ENCODE peak calls at places on chromosomes 3 and 15, in four cellular contexts. H, M, G and B are unnamed samples.

GRCh38 chr3:10570196-10570946 is 65.0 kb upstream of the ATP2B2 start:
- DNase-seq in M (peak), H (no peak), G (no peak), B (no peak)

GRCh38 chr3:189146842-189147241 is 24.9 kb upstream of the TPRG1 start:
- DNase-seq in G (no peak), H (no peak), M (no peak), B (no peak)

GRCh38 chr3:25573386-25574171 is 91.1 kb downstream of the TOP2B start:
- DNase-seq in G (no peak), H (no peak), M (no peak), B (peak)

GRCh38 chr3:182725372-182726251 is 67.7 kb upstream of the ATP11B start:
- DNase-seq in M (no peak), H (no peak), G (no peak), B (no peak)

GRCh38 chr3:42732829-42733459 is 30.3 kb upstream of the HHATL start:
- DNase-seq in H (no peak), M (no peak), G (no peak), B (no peak)

GRCh38 chr3:123788706-123789105 is 95.4 kb downstream of the MYLK start:
- DNase-seq in G (no peak), M (no peak), H (no peak), B (peak)

GRCh38 chr3:151926956-151927355 is 53.5 kb downstream of the SUCNR1 start:
- DNase-seq in G (no peak), H (no peak), M (no peak), B (peak)

GRCh38 chr3:127746400-127747057 is 73.8 kb downstream of the ABTB1 start:
- DNase-seq in G (peak), H (no peak), M (no peak), B (no peak)

GRCh38 chr15:32870240-32871033 is 152.6 kb downstream of the GREM1 start:
- DNase-seq in M (peak), H (peak), G (no peak), B (peak)

GRCh38 chr3:12541625-12542024 is 3.7 kb downstream of the MKRN2OS start:
- DNase-seq in H (no peak), G (no peak), M (peak), B (no peak)

GRCh38 chr15:88513195-88513594 is 33.3 kb downstream of the DET1 start:
- DNase-seq in G (no peak), H (no peak), M (no peak), B (peak)

GRCh38 chr3:33749546-33750215 is 31.6 kb upstream of the CLASP2 start:
- DNase-seq in M (peak), H (no peak), G (no peak), B (peak)

GRCh38 chr3:47057212-47057671 is 77.8 kb downstream of the NBEAL2 start:
- DNase-seq in G (no peak), M (no peak), H (no peak), B (peak)

GRCh38 chr3:32880225-32880624 is 62.4 kb downstream of the TRIM71 start:
- DNase-seq in H (no peak), G (no peak), M (no peak), B (no peak)

GRCh38 chr3:15099364-15100098 is 583 bp upstream of the RBSN start:
- DNase-seq in H (no peak), G (no peak), M (no peak), B (no peak)

GRCh38 chr3:24605511-24605910 is 110.9 kb upstream of the THRB start:
- DNase-seq in M (no peak), G (no peak), H (no peak), B (no peak)

GRCh38 chr3:134650431-134651346 is at the start of gene KY:
- DNase-seq in M (peak), G (peak), H (no peak), B (peak)

GRCh38 chr3:62587579-62588031 is 214.3 kb upstream of the FEZF2 start:
- DNase-seq in M (peak), G (no peak), H (no peak), B (peak)

GRCh38 chr3:4426261-4426781 is 40.7 kb downstream of the SUMF1 start:
- DNase-seq in G (no peak), M (peak), H (no peak), B (peak)

GRCh38 chr3:123859177-123859576 is 25.0 kb downstream of the MYLK start:
- DNase-seq in H (no peak), M (no peak), G (no peak), B (no peak)

GRCh38 chr3:17122758-17123157 is 238.0 kb downstream of the PLCL2 start:
- DNase-seq in M (no peak), H (no peak), G (no peak), B (no peak)

GRCh38 chr3:134211797-134212196 is 38.9 kb downstream of the RYK start:
- DNase-seq in H (peak), G (no peak), M (peak), B (peak)

GRCh38 chr15:101431301-101431700 is 58.2 kb downstream of the PCSK6 start:
- DNase-seq in M (no peak), H (no peak), G (no peak), B (no peak)

GRCh38 chr15:52193321-52193720 is 2.1 kb upstream of the GNB5 start:
- DNase-seq in M (no peak), G (no peak), H (no peak), B (no peak)

GRCh38 chr3:65936908-65937638 is 101.6 kb downstream of the MAGI1 start:
- DNase-seq in M (no peak), H (no peak), G (peak), B (no peak)

DNA sequence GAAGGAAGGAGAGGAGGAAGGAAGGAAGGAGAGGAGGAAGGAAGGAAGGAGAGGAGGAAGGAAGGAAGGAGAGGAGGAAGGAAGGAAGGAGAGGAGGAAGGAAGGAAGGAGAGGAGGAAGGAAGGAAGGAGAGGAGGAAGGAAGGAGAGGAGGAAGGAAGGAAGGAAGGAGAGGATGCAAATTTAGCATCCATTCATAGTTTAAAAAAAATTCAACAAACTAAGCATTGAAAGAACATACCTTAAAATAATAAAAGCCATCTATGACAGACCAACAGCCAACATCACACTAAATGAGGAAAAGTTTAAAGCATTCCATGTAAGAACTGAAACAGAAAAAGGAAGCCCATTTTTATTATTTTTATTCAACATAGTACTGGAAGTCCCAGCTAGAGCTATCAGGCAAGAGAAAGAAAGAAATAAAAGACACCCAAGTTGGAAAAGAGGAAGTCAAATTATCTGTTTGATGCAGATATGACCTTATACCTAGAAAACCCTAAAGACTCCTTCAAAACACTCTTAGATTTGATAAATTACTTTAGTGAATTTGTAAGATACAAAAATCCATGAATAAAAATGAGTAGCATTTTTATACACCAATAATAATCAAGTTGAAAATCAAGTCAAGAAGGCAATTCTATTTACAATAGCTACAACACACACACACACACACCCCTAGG is 52.2 kb upstream of the FXR1 start:
- DNase-seq in G (no peak), M (no peak), H (no peak), B (no peak)
- H3K4me3 ChIP-seq in G (no peak), M (no peak), H (no peak), B (no peak)

GRCh38 chr3:196842567-196843434 is 24.9 kb upstream of the SENP5 start:
- DNase-seq in G (no peak), H (no peak), M (peak), B (no peak)
- H3K4me3 ChIP-seq in G (no peak), H (no peak), M (no peak), B (no peak)

GRCh38 chr15:56245871-56246814 is 2.5 kb upstream of the RFX7 start:
- DNase-seq in M (peak), G (peak), H (peak), B (peak)
- H3K4me3 ChIP-seq in M (peak), G (no peak), H (peak), B (no peak)

GRCh38 chr3:39122811-39123210 is 15.3 kb downstream of the TTC21A start:
- DNase-seq in M (no peak), G (no peak), H (no peak), B (no peak)
- H3K4me3 ChIP-seq in M (no peak), G (no peak), H (no peak), B (no peak)

DNA sequence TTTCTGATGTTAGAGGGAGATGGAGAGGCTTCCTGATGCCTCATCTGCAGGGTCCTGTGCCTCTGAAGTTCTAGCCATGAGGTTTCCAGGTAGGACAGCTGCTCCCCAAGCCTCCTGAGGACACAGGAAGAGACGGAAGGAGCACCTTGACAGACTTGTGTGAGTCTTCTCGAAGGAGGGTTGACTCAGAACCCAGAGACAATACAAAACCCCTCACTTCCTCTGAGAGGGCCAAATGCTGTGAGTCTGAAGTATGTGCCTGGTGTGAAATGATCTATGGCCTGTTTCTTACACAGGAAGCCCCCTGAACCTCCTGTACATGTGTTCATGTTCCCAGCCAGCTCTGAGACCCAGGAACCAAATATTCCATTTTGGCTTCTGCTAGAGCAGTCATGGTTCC is 62.3 kb downstream of the AAGAB start:
- DNase-seq in H (no peak), M (no peak), G (no peak), B (no peak)
- H3K4me3 ChIP-seq in H (no peak), M (no peak), G (no peak), B (no peak)

DNA sequence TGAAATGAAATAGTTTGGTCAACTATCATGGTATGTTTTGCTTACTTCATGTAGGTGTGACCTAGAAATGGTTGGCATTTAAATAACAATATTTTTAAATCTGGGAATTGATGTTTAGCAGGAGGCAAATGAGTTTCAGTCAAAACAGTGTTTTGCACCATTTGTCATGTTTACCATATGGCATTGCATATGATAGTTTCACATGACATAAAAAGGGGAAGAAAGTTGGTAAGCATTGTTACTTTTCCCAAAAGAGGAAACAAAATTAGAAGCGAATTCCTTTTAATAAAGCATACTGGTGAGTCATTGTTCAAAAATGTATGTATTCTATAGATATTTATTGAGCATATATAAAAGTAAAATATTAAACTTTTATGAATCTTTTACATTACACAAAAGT is 2.3 kb downstream of the RNF13 start:
- DNase-seq in M (no peak), H (no peak), G (no peak), B (no peak)
- H3K4me3 ChIP-seq in M (no peak), H (peak), G (no peak), B (no peak)

GRCh38 chr3:100043271-100043670 is 71.0 kb downstream of the FILIP1L start:
- DNase-seq in G (no peak), M (no peak), H (no peak), B (no peak)

GRCh38 chr3:100041328-100041749 is 73.0 kb downstream of the FILIP1L start:
- DNase-seq in G (no peak), H (peak), M (peak), B (peak)

GRCh38 chr3:100042577-100042981 is 71.7 kb downstream of the FILIP1L start:
- DNase-seq in M (peak), H (no peak), G (no peak), B (peak)

GRCh38 chr3:100040846-100041245 is 73.5 kb downstream of the FILIP1L start:
- DNase-seq in H (no peak), G (no peak), M (peak), B (peak)

DNA sequence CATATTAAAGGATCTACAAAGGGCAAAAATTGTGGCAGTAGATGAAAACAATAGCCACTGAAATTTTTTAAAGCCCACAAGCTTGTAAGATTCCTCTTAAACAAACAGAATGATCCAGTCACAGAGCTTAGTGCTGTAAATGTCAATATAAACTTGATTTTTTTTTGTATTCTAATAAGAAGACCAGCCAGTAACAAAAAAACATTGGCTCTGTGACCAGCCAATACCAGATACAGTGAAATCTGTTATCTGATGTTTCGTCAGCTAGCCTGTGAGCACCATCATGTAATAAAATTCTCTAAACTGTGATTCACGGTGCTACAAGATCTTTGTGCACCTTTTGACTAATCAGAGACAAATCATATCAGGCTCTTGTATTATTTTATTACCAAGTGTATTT is 72.2 kb downstream of the FILIP1L start:
- DNase-seq in G (no peak), M (peak), H (no peak), B (peak)
- H3K4me3 ChIP-seq in G (no peak), M (peak), H (no peak), B (no peak)